ENCODE peak calls at places on chromosomes 4 and X, in eight cellular contexts. J, G, X, L, W, E, T and O are unnamed samples.

GRCh38 chrX:50586407-50586806 is 115.8 kb upstream of the DGKK start:
- DNase-seq in J (no peak), G (no peak), X (no peak), L (no peak), W (no peak), E (no peak), T (no peak), O (no peak)

GRCh38 chrX:103533428-103534216 is 14.3 kb upstream of the RAB40A start:
- DNase-seq in J (peak), G (peak), X (peak), L (peak), W (peak), E (peak), T (peak), O (no peak)

GRCh38 chr4:85681194-85681803 is 206.3 kb downstream of the ARHGAP24 start:
- DNase-seq in J (no peak), G (peak), X (no peak), L (peak), W (peak), E (no peak), T (no peak), O (no peak)

GRCh38 chrX:10555846-10556245 is 64.5 kb downstream of the MID1 start:
- DNase-seq in J (no peak), G (no peak), X (no peak), L (no peak), W (no peak), E (no peak), T (no peak), O (no peak)

GRCh38 chr4:13893987-13894386 is 266.5 kb upstream of the BOD1L1 start:
- DNase-seq in J (no peak), G (no peak), X (no peak), L (no peak), W (no peak), E (no peak), T (no peak), O (no peak)

GRCh38 chrX:8305336-8305735 is 134.3 kb upstream of the VCX2 start:
- DNase-seq in J (no peak), G (peak), X (no peak), L (no peak), W (no peak), E (no peak), T (no peak), O (no peak)

GRCh38 chrX:41522681-41523080 is 75.5 kb downstream of the NYX start:
- DNase-seq in J (no peak), G (no peak), X (no peak), L (no peak), W (no peak), E (no peak), T (no peak), O (no peak)

GRCh38 chr4:1761130-1761688 is 31.9 kb upstream of the FGFR3 start:
- DNase-seq in J (no peak), G (no peak), X (no peak), L (no peak), W (no peak), E (no peak), T (no peak), O (no peak)

GRCh38 chr4:93147524-93148212 is 680.9 kb upstream of the ATOH1 start:
- DNase-seq in J (no peak), G (no peak), X (no peak), L (no peak), W (no peak), E (no peak), T (no peak), O (no peak)

GRCh38 chrX:39648548-39649254 is 449.1 kb downstream of the BCOR start:
- DNase-seq in J (no peak), G (peak), X (no peak), L (no peak), W (peak), E (no peak), T (no peak), O (no peak)

GRCh38 chr4:47475411-47475810 is 9.7 kb upstream of the ATP10D start:
- DNase-seq in J (no peak), G (no peak), X (no peak), L (no peak), W (peak), E (no peak), T (no peak), O (no peak)

GRCh38 chrX:43474321-43474720 is 181.8 kb upstream of the MAOA start:
- DNase-seq in J (no peak), G (no peak), X (no peak), L (no peak), W (no peak), E (no peak), T (no peak), O (no peak)

GRCh38 chr4:70768301-70768948 is 46.7 kb downstream of the RUFY3 start:
- DNase-seq in J (no peak), G (peak), X (no peak), L (peak), W (peak), E (no peak), T (no peak), O (no peak)

GRCh38 chr4:15651682-15652081 is 3.5 kb downstream of the FBXL5 start:
- DNase-seq in J (peak), G (peak), X (no peak), L (no peak), W (no peak), E (no peak), T (no peak), O (no peak)

GRCh38 chr4:15653430-15653829 is 1.7 kb downstream of the FBXL5 start:
- DNase-seq in J (no peak), G (no peak), X (no peak), L (no peak), W (no peak), E (no peak), T (no peak), O (no peak)

GRCh38 chr4:15649914-15650545 is 5.1 kb downstream of the FBXL5 start:
- DNase-seq in J (peak), G (peak), X (no peak), L (peak), W (peak), E (peak), T (peak), O (peak)

GRCh38 chr4:15653864-15654391 is 1.2 kb downstream of the FBXL5 start:
- DNase-seq in J (no peak), G (peak), X (no peak), L (peak), W (peak), E (peak), T (no peak), O (peak)

GRCh38 chr4:15652191-15652590 is 3.0 kb downstream of the FBXL5 start:
- DNase-seq in J (no peak), G (peak), X (no peak), L (no peak), W (no peak), E (no peak), T (no peak), O (no peak)
- H3K4me3 ChIP-seq in J (no peak), G (peak), X (no peak), L (no peak), W (peak), E (no peak), T (no peak), O (no peak)

DNA sequence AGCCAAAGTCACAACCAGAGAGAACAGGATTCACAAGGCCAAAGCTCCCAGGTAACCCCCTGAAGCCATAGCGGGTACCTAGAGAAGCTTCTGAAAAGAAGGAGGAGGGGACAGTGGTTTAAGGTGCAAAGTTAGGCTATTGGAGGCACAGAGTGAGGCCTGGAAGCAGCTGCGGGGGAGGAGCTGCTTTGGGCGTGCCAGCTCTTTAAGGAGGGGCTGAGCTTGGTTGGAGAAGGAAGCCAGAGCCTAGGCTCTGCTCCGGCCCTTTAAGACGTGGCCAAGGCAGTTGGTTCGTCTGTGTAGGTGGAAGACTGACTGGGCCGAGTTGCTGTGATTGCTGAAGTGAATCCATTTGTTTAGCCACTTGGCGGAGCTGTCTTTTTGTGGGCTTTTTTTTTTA is 1.5 kb downstream of the KLF8 start:
- DNase-seq in J (peak), G (peak), X (peak), L (peak), W (peak), E (peak), T (peak), O (no peak)
- H3K4me3 ChIP-seq in J (no peak), G (peak), X (peak), L (no peak), W (peak), E (no peak), T (peak), O (no peak)

DNA sequence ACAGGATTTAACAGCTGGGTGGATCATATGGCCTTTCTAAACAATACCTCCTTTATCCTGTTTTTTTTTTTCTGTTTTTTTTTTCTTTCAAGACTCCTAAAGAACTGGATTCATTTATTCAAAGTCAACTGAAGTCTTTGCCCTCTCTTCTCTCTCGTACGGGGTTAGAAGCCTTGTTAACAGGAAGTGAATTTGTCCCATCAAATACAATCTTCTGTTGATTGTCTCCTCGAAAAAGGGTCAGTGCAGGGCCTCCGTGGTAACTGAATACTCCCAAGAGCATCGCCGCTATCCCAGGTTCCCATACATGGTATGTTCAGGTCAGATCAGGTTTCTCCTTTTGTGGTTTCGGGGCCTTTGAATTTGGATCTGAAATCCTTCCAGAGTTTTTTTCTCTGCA is 1.9 kb upstream of the TMEM128 start:
- DNase-seq in J (no peak), G (no peak), X (no peak), L (no peak), W (no peak), E (no peak), T (no peak), O (no peak)
- H3K4me3 ChIP-seq in J (no peak), G (no peak), X (no peak), L (no peak), W (no peak), E (no peak), T (no peak), O (no peak)

GRCh38 chrX:107117993-107118321 is 665 bp downstream of the RBM41 start:
- DNase-seq in J (no peak), G (peak), X (no peak), L (no peak), W (peak), E (no peak), T (no peak), O (no peak)

GRCh38 chrX:107118322-107119147 is at the start of gene RBM41:
- DNase-seq in J (peak), G (peak), X (peak), L (peak), W (peak), E (peak), T (peak), O (peak)

GRCh38 chrX:107123750-107124149 is 5.1 kb upstream of the RBM41 start:
- DNase-seq in J (no peak), G (no peak), X (no peak), L (no peak), W (peak), E (no peak), T (no peak), O (no peak)

GRCh38 chrX:107119281-107119680 is 659 bp upstream of the RBM41 start:
- DNase-seq in J (no peak), G (peak), X (no peak), L (no peak), W (peak), E (no peak), T (no peak), O (no peak)
- H3K4me3 ChIP-seq in J (peak), G (peak), X (peak), L (no peak), W (no peak), E (no peak), T (no peak), O (peak)

GRCh38 chr4:147482281-147482680 is 1.4 kb downstream of the EDNRA start:
- DNase-seq in J (no peak), G (peak), X (no peak), L (peak), W (peak), E (no peak), T (no peak), O (no peak)
- H3K4me3 ChIP-seq in J (no peak), G (peak), X (peak), L (peak), W (peak), E (no peak), T (peak), O (no peak)

GRCh38 chrX:120305531-120306145 is 5.6 kb downstream of the TMEM255A start:
- DNase-seq in J (no peak), G (peak), X (no peak), L (peak), W (peak), E (no peak), T (no peak), O (no peak)
- H3K4me3 ChIP-seq in J (no peak), G (no peak), X (no peak), L (no peak), W (no peak), E (no peak), T (no peak), O (no peak)

DNA sequence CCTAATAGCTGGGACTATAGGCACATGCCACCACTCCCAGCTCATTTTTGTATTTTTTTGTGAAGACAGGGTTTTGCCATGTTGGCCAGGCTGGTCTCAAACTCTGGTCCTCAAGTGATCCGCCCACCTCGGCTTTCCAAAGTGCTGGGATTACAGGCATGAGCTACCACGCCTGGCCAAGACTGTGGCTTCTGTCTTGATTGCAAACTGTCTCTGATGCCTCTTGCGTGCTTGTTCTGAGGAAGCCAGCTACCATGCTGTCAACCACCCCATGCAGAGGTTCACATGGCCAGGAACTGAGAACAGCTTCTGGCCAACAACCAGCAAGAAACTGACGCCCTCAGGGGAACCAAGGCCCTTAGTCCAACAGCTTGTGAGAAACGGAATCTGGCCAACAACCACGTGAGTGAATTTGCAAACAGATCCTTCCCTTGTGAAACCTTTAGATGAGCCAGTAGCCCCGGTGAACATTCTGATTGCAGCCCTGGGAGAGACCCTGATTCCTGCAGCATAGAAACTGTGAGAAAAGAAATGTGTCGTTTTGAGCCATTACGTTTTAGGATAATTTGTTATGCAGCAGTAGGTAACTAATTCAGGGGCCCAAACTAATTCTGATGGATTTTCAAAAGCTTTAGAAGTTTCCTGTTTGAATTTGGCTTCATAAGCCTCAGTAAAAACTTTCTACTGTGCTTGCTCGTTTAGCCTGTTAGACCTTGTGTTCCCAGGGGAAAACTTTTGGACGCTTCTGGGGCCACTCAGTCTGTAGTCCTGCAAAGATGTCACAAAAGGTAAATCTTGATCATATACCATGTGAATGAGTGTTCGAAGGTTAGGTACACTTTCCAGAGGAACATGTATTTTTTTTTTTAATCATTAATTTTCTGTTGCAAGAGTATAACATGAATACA is 71.0 kb downstream of the SUPT20HL2 start:
- DNase-seq in J (no peak), G (peak), X (peak), L (peak), W (peak), E (peak), T (peak), O (peak)
- H3K4me3 ChIP-seq in J (no peak), G (no peak), X (no peak), L (no peak), W (no peak), E (no peak), T (no peak), O (no peak)

DNA sequence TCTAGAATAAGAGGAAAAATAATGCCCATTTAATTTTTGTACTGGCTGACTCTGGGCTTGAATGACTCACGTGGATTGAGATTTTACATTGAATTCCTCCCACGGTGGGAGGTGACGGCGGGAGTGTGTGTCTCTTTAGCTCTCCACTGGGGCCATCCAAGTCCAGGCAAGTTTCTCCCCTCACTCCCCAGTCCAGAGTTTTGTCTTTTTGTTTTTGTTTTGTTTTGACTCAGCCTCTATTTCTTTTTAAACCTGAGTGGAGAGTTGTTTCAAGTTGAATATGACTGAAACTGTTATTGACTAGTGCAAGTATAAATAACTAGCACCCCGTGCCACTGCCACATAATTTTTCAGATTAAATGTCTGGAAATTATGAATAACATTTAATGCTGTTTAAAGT is 13.6 kb downstream of the CHST7 start:
- DNase-seq in J (no peak), G (peak), X (no peak), L (peak), W (peak), E (no peak), T (no peak), O (no peak)
- H3K4me3 ChIP-seq in J (peak), G (no peak), X (no peak), L (no peak), W (no peak), E (peak), T (no peak), O (no peak)

GRCh38 chr4:137755033-137755471 is 222.8 kb upstream of the PCDH18 start:
- DNase-seq in J (no peak), G (peak), X (no peak), L (peak), W (peak), E (peak), T (no peak), O (no peak)
- H3K4me3 ChIP-seq in J (no peak), G (no peak), X (no peak), L (no peak), W (no peak), E (no peak), T (no peak), O (no peak)

DNA sequence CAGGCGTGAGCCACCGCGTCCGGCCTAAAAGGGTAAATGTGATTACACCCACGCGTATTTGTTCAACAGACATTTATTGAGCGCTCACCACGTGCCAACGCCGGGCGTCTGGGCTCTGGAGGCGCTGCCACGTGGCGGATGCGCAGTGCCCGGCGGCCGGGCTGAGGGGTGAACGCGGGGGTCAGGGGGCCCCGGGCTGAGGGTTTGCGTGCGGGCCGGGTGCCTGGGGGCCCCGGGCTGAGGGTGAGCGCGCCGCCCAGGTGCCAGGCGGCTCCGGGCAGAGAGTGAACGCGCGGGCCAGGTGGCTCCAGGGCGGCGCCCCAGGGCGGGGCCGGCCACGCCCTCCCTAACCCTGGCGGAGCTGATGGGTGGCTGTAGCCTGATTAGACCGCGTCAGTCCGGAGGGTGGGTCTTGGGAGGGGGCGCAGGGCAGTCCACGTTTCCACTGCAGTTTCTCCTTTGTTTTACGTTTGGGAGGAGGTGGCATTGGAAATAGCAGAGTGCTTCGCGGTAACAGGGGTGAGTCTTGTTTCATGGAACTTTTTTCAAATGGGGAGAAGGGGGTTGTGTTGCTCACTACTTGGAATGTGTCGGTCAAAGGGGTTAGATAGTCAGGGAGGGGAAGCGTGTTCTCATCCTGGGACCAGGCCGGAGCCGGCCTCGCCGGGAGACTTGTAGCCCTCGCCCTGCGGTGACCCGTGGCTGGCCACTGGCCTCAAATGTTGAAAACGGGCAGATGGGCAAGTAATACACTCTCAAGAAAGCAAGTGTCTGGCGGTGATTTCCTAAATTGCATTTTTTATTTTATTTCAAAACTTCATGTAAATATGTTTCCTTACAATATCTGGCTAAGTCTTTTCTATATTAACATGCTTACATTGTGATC is at the start of gene ZFP42:
- DNase-seq in J (no peak), G (no peak), X (no peak), L (no peak), W (no peak), E (no peak), T (no peak), O (no peak)
- H3K4me3 ChIP-seq in J (no peak), G (no peak), X (no peak), L (no peak), W (no peak), E (no peak), T (no peak), O (no peak)